ENCODE peak calls at places on chromosome 13, in eight cellular contexts. R is renal cortical epithelial cell, W is left colon, V is WTC11, M is ELR, U is H9, N is AG10803, J is cardiac muscle cell. Y is an unnamed sample.

GRCh38 chr13:24931450-24932217 is 164.3 kb upstream of the PABPC3 start:
- DNase-seq in U (peak; percentile 56), W (no peak), V (peak; percentile 52), N (no peak), M (no peak), R (no peak), J (no peak), Y (no peak)

GRCh38 chr13:106349080-106349841 is 186.2 kb downstream of the EFNB2 start:
- DNase-seq in R (peak; percentile 87), N (no peak), W (peak; percentile 49), V (peak; percentile 47), J (peak; percentile 10), U (peak; percentile 56), M (peak; percentile 64), Y (no peak)

GRCh38 chr13:107669356-107669755 is 546.0 kb downstream of the LIG4 start:
- DNase-seq in R (peak; percentile 13), U (no peak), N (peak; percentile 36), V (no peak), M (peak; percentile 20), W (no peak), J (no peak), Y (peak; percentile 64)

GRCh38 chr13:50650478-50650877 is 193.0 kb downstream of the DLEU7 start:
- DNase-seq in R (no peak), U (no peak), J (no peak), V (no peak), N (no peak), M (no peak), W (no peak), Y (no peak)

GRCh38 chr13:26707122-26708006 is 53.2 kb downstream of the GPR12 start:
- DNase-seq in R (peak; percentile 34), N (peak; percentile 50), M (peak; percentile 66), V (peak; percentile 71), J (peak; percentile 71), W (no peak), U (peak; percentile 78), Y (peak; percentile 37)

GRCh38 chr13:61255035-61255796 is 160.4 kb downstream of the PCDH20 start:
- DNase-seq in J (peak; percentile 23), M (no peak), N (no peak), V (peak; percentile 36), W (no peak), R (peak; percentile 9), U (no peak), Y (no peak)

GRCh38 chr13:21556051-21556450 is 47.9 kb downstream of the MICU2 start:
- DNase-seq in W (no peak), R (peak; percentile 43), V (no peak), J (peak; percentile 21), U (no peak), N (peak; percentile 9), M (no peak), Y (peak; percentile 3)

GRCh38 chr13:108322206-108322824 is 52.8 kb downstream of the TNFSF13B start:
- DNase-seq in N (peak; percentile 49), M (peak; percentile 63), J (peak; percentile 57), R (peak; percentile 53), W (no peak), U (no peak), V (no peak), Y (peak; percentile 43)

GRCh38 chr13:27383104-27383921 is 41.1 kb upstream of the GTF3A start:
- DNase-seq in R (no peak), W (no peak), V (no peak), M (no peak), J (no peak), N (no peak), U (peak; percentile 70), Y (no peak)

GRCh38 chr13:83881917-83882625 is at the start of gene SLITRK1:
- DNase-seq in N (peak; percentile 52), U (peak; percentile 91), J (peak; percentile 69), W (no peak), M (peak; percentile 88), V (peak; percentile 93), R (peak; percentile 9), Y (peak; percentile 61)

GRCh38 chr13:87656311-87656710 is 14.9 kb upstream of the SLITRK5 start:
- DNase-seq in R (peak; percentile 69), M (no peak), U (no peak), V (no peak), N (no peak), J (no peak), W (no peak), Y (peak; percentile 14)

GRCh38 chr13:41361501-41361900 is 50.4 kb downstream of the NAA16 start:
- DNase-seq in W (no peak), V (no peak), N (no peak), U (no peak), M (peak; percentile 11), R (no peak), J (no peak), Y (no peak)

GRCh38 chr13:86986448-86986847 is 684.7 kb upstream of the SLITRK5 start:
- DNase-seq in N (no peak), V (no peak), U (no peak), R (peak; percentile 45), M (no peak), W (no peak), J (no peak), Y (no peak)

GRCh38 chr13:24038405-24038804 is 122.1 kb upstream of the SPATA13 start:
- DNase-seq in U (no peak), R (peak; percentile 75), N (no peak), V (no peak), J (peak; percentile 74), W (no peak), M (peak; percentile 75), Y (peak; percentile 51)

GRCh38 chr13:66567899-66568612 is 662.1 kb downstream of the PCDH9 start:
- DNase-seq in R (no peak), W (no peak), J (no peak), U (no peak), M (no peak), V (no peak), N (no peak), Y (no peak)

GRCh38 chr13:92838786-92839185 is 387.8 kb upstream of the GPC6 start:
- DNase-seq in W (no peak), V (no peak), U (no peak), N (peak; percentile 95), M (peak; percentile 81), R (peak; percentile 99), J (peak; percentile 89), Y (peak; percentile 97)

GRCh38 chr13:113034451-113035208 is 65.6 kb downstream of the MCF2L start:
- DNase-seq in U (peak; percentile 60), M (peak; percentile 70), N (peak; percentile 65), R (peak; percentile 6), W (no peak), V (peak; percentile 66), J (peak; percentile 69), Y (peak; percentile 35)

GRCh38 chr13:36341718-36342117 is 4.5 kb downstream of the SPART start:
- DNase-seq in W (no peak), U (no peak), V (no peak), J (peak; percentile 55), R (peak; percentile 62), N (peak; percentile 53), M (peak; percentile 83), Y (peak; percentile 66)

GRCh38 chr13:100106005-100106404 is 17.1 kb downstream of the PCCA start:
- DNase-seq in R (peak; percentile 72), W (no peak), N (no peak), V (no peak), M (no peak), J (no peak), U (no peak), Y (no peak)